ENCODE peak calls at places on chromosomes 13 and 19, in six cellular contexts. P is tibial nerve, L is esophagus muscularis mucosa, J is SK-N-SH, Z is transverse colon, W is sigmoid colon. G is an unnamed sample.

GRCh38 chr19:50721441-50722137 is 1.6 kb upstream of the CLEC11A start:
- DNase-seq in P (no peak), Z (no peak), L (no peak), W (no peak), J (no peak), G (peak)

GRCh38 chr19:48858984-48859710 is 9.3 kb downstream of the PLEKHA4 start:
- DNase-seq in W (no peak), P (no peak), L (no peak), J (no peak), Z (peak), G (peak)

GRCh38 chr19:4123615-4124568 is at the start of gene MAP2K2:
- DNase-seq in Z (peak), P (peak), L (peak), W (peak), J (peak), G (peak)

GRCh38 chr13:20171364-20171763 is 10.5 kb upstream of the GJA3 start:
- DNase-seq in J (no peak), Z (no peak), L (no peak), P (no peak), W (no peak), G (no peak)

GRCh38 chr13:44219808-44220544 is 153.6 kb upstream of the SERP2 start:
- DNase-seq in Z (no peak), J (no peak), W (no peak), L (no peak), P (no peak), G (no peak)

GRCh38 chr19:37872383-37872782 is 34.0 kb downstream of the WDR87 start:
- DNase-seq in J (no peak), W (no peak), P (no peak), L (no peak), Z (no peak), G (no peak)

GRCh38 chr13:34430294-34430693 is 511.8 kb upstream of the NBEA start:
- DNase-seq in P (no peak), J (no peak), Z (no peak), L (no peak), W (no peak), G (no peak)

GRCh38 chr13:111906306-111906705 is 160.6 kb upstream of the SOX1 start:
- DNase-seq in L (peak), J (no peak), Z (no peak), P (no peak), W (peak), G (no peak)

GRCh38 chr13:98368019-98368418 is 190.9 kb upstream of the RNF113B start:
- DNase-seq in J (no peak), P (no peak), W (no peak), Z (no peak), L (no peak), G (no peak)

GRCh38 chr13:32246468-32246867 is 68.7 kb downstream of the ZAR1L start:
- DNase-seq in Z (peak), L (no peak), P (peak), W (peak), J (peak), G (peak)

GRCh38 chr13:106473174-106473573 is 62.3 kb downstream of the EFNB2 start:
- DNase-seq in J (no peak), Z (no peak), P (no peak), L (no peak), W (no peak), G (no peak)

GRCh38 chr19:45542234-45542668 is 35.0 kb downstream of the VASP start:
- DNase-seq in W (no peak), L (no peak), Z (no peak), P (no peak), J (no peak), G (no peak)

GRCh38 chr13:21069561-21070004 is 8.2 kb upstream of the LATS2 start:
- DNase-seq in P (peak), L (peak), Z (no peak), J (no peak), W (peak), G (no peak)

GRCh38 chr13:48201044-48201443 is 32.0 kb upstream of the ITM2B start:
- DNase-seq in W (no peak), Z (peak), J (no peak), P (no peak), L (no peak), G (no peak)
- TF ChIP-seq EP300 in W (no peak), Z (no peak), J (no peak), P (no peak), L (no peak), G (no peak)

GRCh38 chr19:40445945-40446784 is 2.0 kb upstream of the SERTAD3 start:
- DNase-seq in L (no peak), W (no peak), Z (peak), P (no peak), J (no peak), G (no peak)
- TF ChIP-seq EP300 in L (no peak), W (no peak), Z (no peak), P (no peak), J (no peak), G (no peak)

GRCh38 chr13:97224544-97225324 is 2.6 kb downstream of the MBNL2 start:
- DNase-seq in Z (peak), P (peak), W (no peak), J (no peak), L (no peak), G (no peak)
- TF ChIP-seq EP300 in Z (no peak), P (peak), W (no peak), J (no peak), L (no peak), G (no peak)

GRCh38 chr13:91520952-91521351 is 122.5 kb downstream of the GPC5 start:
- DNase-seq in W (no peak), J (no peak), L (no peak), Z (no peak), P (no peak), G (no peak)

GRCh38 chr13:91531646-91532045 is 133.2 kb downstream of the GPC5 start:
- DNase-seq in P (no peak), L (no peak), W (no peak), J (no peak), Z (no peak), G (no peak)

DNA sequence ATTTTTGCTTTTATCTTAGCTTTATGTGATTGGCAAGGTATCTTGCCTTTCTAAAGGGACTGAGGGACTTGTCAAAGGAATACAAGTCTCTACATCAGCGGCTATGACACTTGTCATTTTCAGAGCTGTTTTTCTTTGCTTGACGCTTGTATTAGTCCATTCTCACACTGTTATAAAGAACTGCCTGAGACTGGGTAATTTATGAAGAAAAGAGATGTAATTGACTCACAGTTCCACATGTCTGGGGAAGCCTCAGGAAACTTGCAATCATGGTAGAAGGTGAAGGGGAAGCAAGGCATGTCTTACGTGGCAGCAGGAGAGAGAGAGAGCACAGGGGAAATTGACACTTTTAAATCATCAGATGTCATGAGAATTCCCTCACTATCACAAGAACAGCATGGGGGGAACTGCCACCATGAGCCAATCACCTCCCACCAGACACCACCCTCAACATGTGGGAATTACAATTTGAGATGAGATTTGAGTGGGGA is 128.2 kb downstream of the GPC5 start:
- DNase-seq in L (no peak), J (no peak), P (no peak), W (no peak), Z (no peak), G (no peak)
- TF ChIP-seq EP300 in L (no peak), J (no peak), P (no peak), W (no peak), Z (no peak), G (no peak)

DNA sequence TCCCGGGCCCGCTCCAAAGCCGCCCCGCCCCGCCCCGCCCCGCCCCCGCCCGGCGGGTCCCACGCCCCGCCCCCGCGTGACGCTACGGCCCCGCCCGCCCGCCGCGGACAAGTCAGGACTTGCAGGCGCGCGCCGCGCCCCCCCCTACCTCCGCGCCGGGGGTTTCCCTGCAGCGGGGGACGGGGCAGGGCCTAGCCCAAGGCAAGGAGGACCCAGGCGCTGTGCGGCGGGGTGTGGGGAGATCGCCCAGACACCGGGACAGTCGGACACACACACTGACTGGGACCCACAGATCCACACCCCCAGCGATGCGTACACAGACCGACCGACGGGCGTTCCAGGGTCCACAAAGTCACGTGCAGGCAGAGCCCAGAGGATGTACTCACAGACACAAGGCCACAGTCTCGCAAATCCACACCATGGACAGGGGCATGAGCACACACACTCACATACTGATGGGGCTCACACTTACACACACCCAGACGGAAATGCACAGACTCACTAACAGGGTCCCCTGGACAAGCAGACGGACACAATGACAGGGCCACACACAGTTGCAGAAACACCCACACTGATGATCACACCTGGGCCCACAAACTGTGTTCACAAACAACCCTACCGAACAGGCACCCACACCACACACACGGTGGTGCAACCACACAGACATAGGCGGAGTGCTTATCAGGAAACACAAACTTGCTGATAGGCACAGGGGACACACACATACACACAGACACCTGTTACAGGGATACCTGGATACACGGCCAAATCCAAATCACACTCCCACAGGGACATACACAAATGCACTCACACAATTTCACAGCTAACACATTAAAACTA is 436 bp upstream of the BBC3 start:
- DNase-seq in P (peak), Z (peak), J (peak), W (peak), L (peak), G (peak)
- TF ChIP-seq EP300 in P (peak), Z (no peak), J (no peak), W (no peak), L (no peak), G (no peak)

DNA sequence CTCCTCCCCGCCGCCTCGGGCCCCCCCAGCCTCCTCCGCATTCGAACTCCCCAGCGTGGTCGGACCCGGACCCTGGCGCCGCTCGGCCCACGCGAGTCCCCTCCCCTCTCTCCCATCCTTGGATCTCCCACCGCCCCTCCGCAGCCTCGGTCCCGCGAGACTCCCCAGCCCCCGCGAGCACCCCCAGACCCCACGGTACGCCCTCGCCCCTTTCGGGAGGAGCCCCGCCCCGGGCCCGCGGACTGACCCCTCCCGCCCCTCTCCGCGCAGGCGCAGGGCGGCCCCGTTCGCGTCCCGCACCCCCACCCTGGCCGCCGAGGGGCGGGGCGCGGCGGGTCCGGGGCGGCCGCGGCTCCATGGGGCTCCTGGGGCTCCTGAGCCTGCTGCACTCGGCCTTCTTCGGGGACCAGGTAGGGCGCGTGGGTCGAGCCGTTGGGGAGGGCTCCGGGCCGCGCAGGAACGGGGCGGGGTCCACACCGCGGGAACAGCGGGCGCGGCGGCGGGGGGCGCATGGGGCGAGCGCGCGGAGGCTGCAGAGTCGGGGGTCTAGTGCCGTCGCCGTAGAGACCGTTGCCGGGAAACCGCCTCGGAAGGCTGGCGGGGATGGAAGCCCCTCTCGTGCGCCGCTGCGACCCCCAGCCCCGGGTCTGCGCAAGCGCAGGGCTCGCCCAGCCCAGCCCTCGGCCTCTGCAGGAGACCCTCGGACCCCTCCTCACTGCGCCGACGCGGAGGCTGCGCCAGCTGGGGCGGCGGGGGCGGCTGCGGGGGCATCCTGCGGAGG is 3.8 kb upstream of the APC2 start:
- DNase-seq in J (peak), W (no peak), Z (no peak), P (no peak), L (no peak), G (peak)
- TF ChIP-seq EP300 in J (no peak), W (no peak), Z (no peak), P (no peak), L (no peak), G (no peak)